ENCODE peak calls at places on chromosomes 16 and 17, in nine cellular contexts. L is CD8-positive, alpha-beta T cell; M is HL-60; J is thyroid gland; A is lung; Z is nephron progenitor cell; Q is lower leg skin; H is IMR-90; S is H1. U is an unnamed sample.

GRCh38 chr17:21171970-21172510 is 41.9 kb downstream of the TMEM11 start:
- DNase-seq in L (no peak), M (no peak), J (no peak), A (no peak), Z (no peak), Q (no peak), H (no peak), S (no peak), U (no peak)

GRCh38 chr16:89700649-89701424 is 668 bp downstream of the SPATA2L start:
- DNase-seq in L (peak), M (no peak), J (peak), A (no peak), Z (peak), Q (no peak), H (peak), S (no peak), U (peak)

GRCh38 chr17:77436058-77436442 is 295.3 kb downstream of the SEC14L1 start:
- DNase-seq in L (peak), M (no peak), J (no peak), A (no peak), Z (peak), Q (no peak), H (peak), S (no peak), U (no peak)

GRCh38 chr17:27664606-27664965 is 33.6 kb downstream of the LGALS9 start:
- DNase-seq in L (no peak), M (no peak), J (no peak), A (no peak), Z (no peak), Q (no peak), H (no peak), S (no peak), U (no peak)

GRCh38 chr17:50949128-50950001 is 83.2 kb upstream of the TOB1 start:
- DNase-seq in L (no peak), M (no peak), J (no peak), A (no peak), Z (no peak), Q (no peak), H (no peak), S (no peak), U (no peak)

GRCh38 chr17:42457107-42457787 is 1.4 kb upstream of the ATP6V0A1 start:
- DNase-seq in L (no peak), M (no peak), J (no peak), A (no peak), Z (no peak), Q (no peak), H (no peak), S (no peak), U (no peak)

GRCh38 chr16:57728336-57729181 is 7.0 kb upstream of the KATNB1 start:
- DNase-seq in L (no peak), M (no peak), J (no peak), A (no peak), Z (no peak), Q (no peak), H (no peak), S (no peak), U (no peak)

GRCh38 chr17:46013127-46013501 is 14.1 kb downstream of the STH start:
- DNase-seq in L (no peak), M (no peak), J (no peak), A (no peak), Z (no peak), Q (no peak), H (no peak), S (no peak), U (no peak)

GRCh38 chr17:78973196-78973595 is 6.5 kb downstream of the LGALS3BP start:
- DNase-seq in L (no peak), M (no peak), J (no peak), A (no peak), Z (peak), Q (no peak), H (no peak), S (no peak), U (no peak)

GRCh38 chr16:56690420-56691122 is 8.3 kb downstream of the MT1X start:
- DNase-seq in L (no peak), M (no peak), J (no peak), A (no peak), Z (no peak), Q (no peak), H (no peak), S (no peak), U (no peak)

GRCh38 chr17:53462393-53462811 is 360.3 kb upstream of the KIF2B start:
- DNase-seq in L (no peak), M (no peak), J (no peak), A (no peak), Z (no peak), Q (no peak), H (no peak), S (no peak), U (no peak)

GRCh38 chr16:19382887-19383816 is 34.5 kb upstream of the TMC5 start:
- DNase-seq in L (no peak), M (no peak), J (peak), A (peak), Z (no peak), Q (no peak), H (no peak), S (no peak), U (peak)

GRCh38 chr16:57732011-57732410 is 3.6 kb upstream of the KATNB1 start:
- DNase-seq in L (no peak), M (peak), J (no peak), A (no peak), Z (no peak), Q (no peak), H (peak), S (no peak), U (no peak)

GRCh38 chr17:5762191-5762590 is 177.9 kb upstream of the NLRP1 start:
- DNase-seq in L (no peak), M (no peak), J (no peak), A (no peak), Z (no peak), Q (no peak), H (peak), S (no peak), U (no peak)

GRCh38 chr16:64910351-64910750 is 211.5 kb downstream of the CDH11 start:
- DNase-seq in L (no peak), M (no peak), J (no peak), A (no peak), Z (peak), Q (no peak), H (peak), S (peak), U (no peak)

GRCh38 chr16:22664561-22664997 is 149.4 kb upstream of the HS3ST2 start:
- DNase-seq in L (no peak), M (no peak), J (no peak), A (no peak), Z (no peak), Q (no peak), H (no peak), S (no peak), U (no peak)

GRCh38 chr16:83908798-83909197 is 9.9 kb downstream of the MLYCD start:
- DNase-seq in L (no peak), M (no peak), J (no peak), A (no peak), Z (no peak), Q (no peak), H (no peak), S (no peak), U (no peak)

GRCh38 chr16:74771656-74772315 is 2.8 kb downstream of the FA2H start:
- DNase-seq in L (no peak), M (no peak), J (no peak), A (no peak), Z (no peak), Q (no peak), H (no peak), S (no peak), U (no peak)

GRCh38 chr16:87145181-87146176 is 171.7 kb downstream of the C16orf95 start:
- DNase-seq in L (no peak), M (peak), J (no peak), A (no peak), Z (no peak), Q (no peak), H (peak), S (no peak), U (no peak)

GRCh38 chr17:82148997-82149396 is 51.0 kb upstream of the FASN start:
- DNase-seq in L (no peak), M (no peak), J (no peak), A (no peak), Z (no peak), Q (no peak), H (no peak), S (no peak), U (no peak)

GRCh38 chr16:2016407-2016922 is 3.1 kb upstream of the NPW start:
- DNase-seq in L (no peak), M (no peak), J (no peak), A (no peak), Z (peak), Q (no peak), H (no peak), S (no peak), U (no peak)

GRCh38 chr17:40922239-40922638 is 15.2 kb downstream of the KRT23 start:
- DNase-seq in L (no peak), M (no peak), J (no peak), A (peak), Z (no peak), Q (peak), H (peak), S (no peak), U (peak)

GRCh38 chr17:48024149-48025039 is 13.2 kb downstream of the COPZ2 start:
- DNase-seq in L (peak), M (no peak), J (peak), A (peak), Z (peak), Q (peak), H (no peak), S (no peak), U (peak)

GRCh38 chr17:63741251-63742049 is at the start of gene STRADA:
- DNase-seq in L (peak), M (peak), J (peak), A (peak), Z (peak), Q (peak), H (peak), S (peak), U (peak)
- TF ChIP-seq CTCF in L (no peak), M (no peak), J (no peak), A (no peak), Z (no peak), Q (no peak), H (no peak), S (no peak), U (no peak)

DNA sequence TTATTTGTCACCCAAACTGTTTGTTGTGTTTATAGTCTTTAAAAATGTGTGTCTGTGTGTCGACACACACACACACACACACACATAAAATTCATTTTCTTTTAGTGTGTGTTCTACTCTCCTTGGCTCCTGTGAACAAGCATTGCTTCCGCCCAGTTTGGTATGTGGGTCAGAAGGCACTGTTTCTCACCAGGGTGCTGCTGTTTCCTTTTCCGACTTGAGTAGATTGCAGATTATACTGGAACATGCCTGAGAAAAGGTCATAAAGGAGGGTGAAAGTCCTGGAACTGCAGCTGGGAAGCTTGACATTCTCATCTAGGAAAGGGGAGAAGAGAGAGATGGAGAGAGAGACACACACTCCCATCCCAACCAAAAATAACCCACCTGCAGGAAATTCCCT is 330.3 kb downstream of the BCAS3 start:
- DNase-seq in L (no peak), M (no peak), J (peak), A (no peak), Z (no peak), Q (no peak), H (no peak), S (no peak), U (peak)
- TF ChIP-seq CTCF in L (no peak), M (no peak), J (no peak), A (no peak), Z (no peak), Q (no peak), H (no peak), S (no peak), U (no peak)

GRCh38 chr17:75433223-75433622 is 23.2 kb upstream of the TMEM94 start:
- DNase-seq in L (no peak), M (no peak), J (no peak), A (no peak), Z (no peak), Q (no peak), H (no peak), S (no peak), U (no peak)
- TF ChIP-seq CTCF in L (no peak), M (no peak), J (no peak), A (no peak), Z (no peak), Q (no peak), H (no peak), S (no peak), U (no peak)

GRCh38 chr16:85364323-85365040 is 248.6 kb upstream of the GSE1 start:
- DNase-seq in L (no peak), M (no peak), J (no peak), A (no peak), Z (no peak), Q (no peak), H (no peak), S (no peak), U (no peak)

GRCh38 chr16:85363881-85364280 is 249.2 kb upstream of the GSE1 start:
- DNase-seq in L (no peak), M (no peak), J (no peak), A (no peak), Z (no peak), Q (no peak), H (no peak), S (no peak), U (no peak)

GRCh38 chr16:85365120-85365519 is 248.0 kb upstream of the GSE1 start:
- DNase-seq in L (no peak), M (no peak), J (no peak), A (no peak), Z (no peak), Q (no peak), H (no peak), S (no peak), U (peak)

GRCh38 chr16:85362443-85362842 is 250.2 kb upstream of the CIBAR2 start:
- DNase-seq in L (no peak), M (no peak), J (no peak), A (no peak), Z (no peak), Q (no peak), H (no peak), S (no peak), U (no peak)

DNA sequence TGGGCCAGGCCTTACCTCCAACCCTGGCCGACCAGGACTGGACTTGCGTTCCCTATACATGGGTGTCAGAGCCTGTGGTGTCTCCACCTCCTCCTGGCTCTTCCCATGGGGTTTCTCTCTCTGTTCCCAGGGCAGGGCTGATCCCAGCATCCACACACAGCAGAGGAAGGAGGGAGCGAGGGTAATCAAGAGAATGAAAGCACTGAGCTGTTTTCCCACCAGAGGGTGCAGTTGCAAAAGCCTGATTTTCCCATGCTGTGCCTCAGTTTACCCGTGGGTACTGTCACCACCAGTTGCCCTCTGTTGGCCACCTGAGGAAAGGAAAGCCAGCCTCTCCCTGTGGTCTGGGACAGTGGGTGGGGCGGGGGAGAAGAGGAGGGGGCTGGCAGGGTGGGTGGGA is 249.7 kb upstream of the GSE1 start:
- DNase-seq in L (no peak), M (no peak), J (no peak), A (no peak), Z (no peak), Q (no peak), H (no peak), S (no peak), U (no peak)
- TF ChIP-seq CTCF in L (no peak), M (no peak), J (no peak), A (no peak), Z (no peak), Q (no peak), H (no peak), S (peak), U (no peak)

GRCh38 chr16:8923199-8923598 is 40.5 kb downstream of the USP7 start:
- DNase-seq in L (no peak), M (no peak), J (no peak), A (no peak), Z (no peak), Q (no peak), H (no peak), S (no peak), U (no peak)
- TF ChIP-seq CTCF in L (no peak), M (no peak), J (no peak), A (no peak), Z (no peak), Q (no peak), H (no peak), S (no peak), U (no peak)

GRCh38 chr17:57739402-57740224 is 5.5 kb downstream of the CCDC182 start:
- DNase-seq in L (no peak), M (no peak), J (no peak), A (no peak), Z (no peak), Q (no peak), H (no peak), S (no peak), U (no peak)
- TF ChIP-seq CTCF in L (no peak), M (no peak), J (peak), A (no peak), Z (peak), Q (no peak), H (peak), S (peak), U (no peak)

DNA sequence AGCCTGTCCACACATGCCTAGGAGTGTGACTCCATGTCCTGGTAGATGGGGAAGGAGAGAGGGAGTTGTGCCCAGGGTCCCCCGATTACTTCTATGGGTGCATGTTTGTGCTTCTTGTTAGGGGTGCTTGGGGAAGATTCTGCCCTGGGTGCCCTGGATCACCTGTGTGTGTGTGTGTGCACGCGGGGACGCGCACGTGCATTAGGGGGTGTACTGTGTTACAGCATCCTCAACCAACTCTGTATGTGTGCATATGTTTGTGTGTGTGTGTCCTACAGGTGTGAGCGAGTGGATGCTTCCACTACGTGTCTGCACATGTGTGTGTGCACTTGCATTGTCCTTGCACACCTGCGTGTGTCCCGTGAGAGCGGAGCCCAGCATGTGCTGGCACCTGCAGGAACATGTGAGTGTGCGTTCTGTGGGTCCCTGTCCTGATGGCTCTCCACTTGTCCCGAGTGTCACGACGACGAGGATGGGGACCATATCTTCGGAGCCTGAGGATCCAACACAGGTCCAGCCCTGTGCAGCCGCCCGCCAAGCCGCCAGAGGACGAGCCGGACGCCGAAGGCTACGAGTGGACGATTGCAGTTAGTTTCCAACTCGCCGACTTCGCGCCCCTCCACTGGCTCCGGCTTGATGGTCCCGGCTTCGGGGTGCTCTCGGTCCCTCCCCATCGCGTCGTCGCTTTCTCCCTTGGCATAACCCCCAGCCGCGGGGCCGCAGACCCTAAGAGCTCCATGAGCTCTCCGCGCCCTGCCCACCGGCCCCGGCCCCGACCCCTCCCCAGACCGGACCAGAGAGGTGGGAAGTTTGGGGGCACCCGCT is 6.0 kb upstream of the TBC1D3B start:
- DNase-seq in L (no peak), M (no peak), J (peak), A (no peak), Z (no peak), Q (no peak), H (no peak), S (no peak), U (no peak)
- TF ChIP-seq CTCF in L (no peak), M (no peak), J (no peak), A (no peak), Z (no peak), Q (no peak), H (no peak), S (no peak), U (no peak)

U was measured in stomach.